ENCODE peak calls at places on chromosomes 12 and 14, in six cellular contexts. One of them, this sample, is unnamed.

GRCh38 chr12:50112456-50113218 is 601 bp downstream of the COX14 start:
- DNase-seq in SJCRH30: peak; percentile 60
- DNase-seq in lung microvascular endothelial cell: no peak
- DNase-seq in tibial artery: no peak
- DNase-seq in sciatic nerve: no peak
- DNase-seq in stimulated activated naive B cell treated with anti-CD40 and anti-IgM and Interleukin-4, amounts not matched to agents 10 μg/mL and 1 μg/mL and 100 μg/mL, for 72 hours: no peak
- DNase-seq in this sample: no peak

GRCh38 chr12:11753151-11753501 is 103.7 kb downstream of the ETV6 start:
- DNase-seq in lung microvascular endothelial cell: no peak
- DNase-seq in tibial artery: no peak
- DNase-seq in sciatic nerve: no peak
- DNase-seq in stimulated activated naive B cell treated with anti-CD40 and anti-IgM and Interleukin-4, amounts not matched to agents 10 μg/mL and 1 μg/mL and 100 μg/mL, for 72 hours: no peak
- DNase-seq in SJCRH30: no peak
- DNase-seq in this sample: no peak

GRCh38 chr12:74963304-74963703 is 246.3 kb downstream of the KCNC2 start:
- DNase-seq in tibial artery: no peak
- DNase-seq in stimulated activated naive B cell treated with anti-CD40 and anti-IgM and Interleukin-4, amounts not matched to agents 10 μg/mL and 1 μg/mL and 100 μg/mL, for 72 hours: no peak
- DNase-seq in sciatic nerve: no peak
- DNase-seq in lung microvascular endothelial cell: no peak
- DNase-seq in SJCRH30: no peak
- DNase-seq in this sample: no peak

GRCh38 chr12:111645433-111645832 is 40.3 kb downstream of the BRAP start:
- DNase-seq in tibial artery: no peak
- DNase-seq in lung microvascular endothelial cell: no peak
- DNase-seq in stimulated activated naive B cell treated with anti-CD40 and anti-IgM and Interleukin-4, amounts not matched to agents 10 μg/mL and 1 μg/mL and 100 μg/mL, for 72 hours: no peak
- DNase-seq in sciatic nerve: no peak
- DNase-seq in SJCRH30: peak; percentile 11
- DNase-seq in this sample: no peak

GRCh38 chr12:1117970-1118563 is 127.0 kb downstream of the ERC1 start:
- DNase-seq in sciatic nerve: peak; percentile 84
- DNase-seq in tibial artery: peak; percentile 78
- DNase-seq in lung microvascular endothelial cell: peak; percentile 89
- DNase-seq in stimulated activated naive B cell treated with anti-CD40 and anti-IgM and Interleukin-4, amounts not matched to agents 10 μg/mL and 1 μg/mL and 100 μg/mL, for 72 hours: peak; percentile 27
- DNase-seq in SJCRH30: peak; percentile 61
- DNase-seq in this sample: peak; percentile 53

GRCh38 chr12:99605-100004 is 33.0 kb downstream of the IQSEC3 start:
- DNase-seq in lung microvascular endothelial cell: no peak
- DNase-seq in tibial artery: peak; percentile 15
- DNase-seq in stimulated activated naive B cell treated with anti-CD40 and anti-IgM and Interleukin-4, amounts not matched to agents 10 μg/mL and 1 μg/mL and 100 μg/mL, for 72 hours: no peak
- DNase-seq in sciatic nerve: peak; percentile 54
- DNase-seq in SJCRH30: no peak
- DNase-seq in this sample: no peak

GRCh38 chr12:96986883-96987523 is 79.9 kb downstream of the NEDD1 start:
- DNase-seq in SJCRH30: no peak
- DNase-seq in tibial artery: no peak
- DNase-seq in lung microvascular endothelial cell: peak; percentile 61
- DNase-seq in stimulated activated naive B cell treated with anti-CD40 and anti-IgM and Interleukin-4, amounts not matched to agents 10 μg/mL and 1 μg/mL and 100 μg/mL, for 72 hours: no peak
- DNase-seq in sciatic nerve: no peak
- DNase-seq in this sample: no peak

GRCh38 chr12:132142679-132143327 is 1.3 kb downstream of the DDX51 start:
- DNase-seq in lung microvascular endothelial cell: no peak
- DNase-seq in sciatic nerve: no peak
- DNase-seq in stimulated activated naive B cell treated with anti-CD40 and anti-IgM and Interleukin-4, amounts not matched to agents 10 μg/mL and 1 μg/mL and 100 μg/mL, for 72 hours: no peak
- DNase-seq in SJCRH30: no peak
- DNase-seq in tibial artery: no peak
- DNase-seq in this sample: no peak

GRCh38 chr14:89137514-89138163 is 279.4 kb downstream of the FOXN3 start:
- DNase-seq in stimulated activated naive B cell treated with anti-CD40 and anti-IgM and Interleukin-4, amounts not matched to agents 10 μg/mL and 1 μg/mL and 100 μg/mL, for 72 hours: no peak
- DNase-seq in SJCRH30: peak; percentile 74
- DNase-seq in sciatic nerve: no peak
- DNase-seq in tibial artery: peak; percentile 92
- DNase-seq in lung microvascular endothelial cell: peak; percentile 8
- DNase-seq in this sample: peak; percentile 37

GRCh38 chr14:23568600-23569310 is 1.2 kb upstream of the AP1G2 start:
- DNase-seq in tibial artery: no peak
- DNase-seq in stimulated activated naive B cell treated with anti-CD40 and anti-IgM and Interleukin-4, amounts not matched to agents 10 μg/mL and 1 μg/mL and 100 μg/mL, for 72 hours: no peak
- DNase-seq in sciatic nerve: no peak
- DNase-seq in lung microvascular endothelial cell: peak; percentile 32
- DNase-seq in SJCRH30: no peak
- DNase-seq in this sample: no peak

GRCh38 chr12:25491396-25491948 is 61.6 kb downstream of the LMNTD1 start:
- DNase-seq in stimulated activated naive B cell treated with anti-CD40 and anti-IgM and Interleukin-4, amounts not matched to agents 10 μg/mL and 1 μg/mL and 100 μg/mL, for 72 hours: no peak
- DNase-seq in SJCRH30: no peak
- DNase-seq in tibial artery: no peak
- DNase-seq in sciatic nerve: no peak
- DNase-seq in lung microvascular endothelial cell: no peak
- DNase-seq in this sample: no peak

GRCh38 chr12:120872487-120872886 is 31.7 kb downstream of the SPPL3 start:
- DNase-seq in sciatic nerve: no peak
- DNase-seq in tibial artery: no peak
- DNase-seq in lung microvascular endothelial cell: no peak
- DNase-seq in stimulated activated naive B cell treated with anti-CD40 and anti-IgM and Interleukin-4, amounts not matched to agents 10 μg/mL and 1 μg/mL and 100 μg/mL, for 72 hours: no peak
- DNase-seq in SJCRH30: no peak
- DNase-seq in this sample: no peak

GRCh38 chr12:76545486-76545885 is 14.1 kb downstream of the OSBPL8 start:
- DNase-seq in stimulated activated naive B cell treated with anti-CD40 and anti-IgM and Interleukin-4, amounts not matched to agents 10 μg/mL and 1 μg/mL and 100 μg/mL, for 72 hours: no peak
- DNase-seq in sciatic nerve: no peak
- DNase-seq in tibial artery: no peak
- DNase-seq in lung microvascular endothelial cell: no peak
- DNase-seq in SJCRH30: no peak
- DNase-seq in this sample: no peak

GRCh38 chr14:34211732-34212131 is 250.3 kb downstream of the SPTSSA start:
- DNase-seq in SJCRH30: no peak
- DNase-seq in tibial artery: no peak
- DNase-seq in stimulated activated naive B cell treated with anti-CD40 and anti-IgM and Interleukin-4, amounts not matched to agents 10 μg/mL and 1 μg/mL and 100 μg/mL, for 72 hours: no peak
- DNase-seq in sciatic nerve: no peak
- DNase-seq in lung microvascular endothelial cell: no peak
- DNase-seq in this sample: no peak

GRCh38 chr14:67571275-67571990 is 28.6 kb downstream of the PIGH start:
- DNase-seq in tibial artery: peak; percentile 70
- DNase-seq in sciatic nerve: peak; percentile 81
- DNase-seq in lung microvascular endothelial cell: peak; percentile 74
- DNase-seq in SJCRH30: peak; percentile 56
- DNase-seq in stimulated activated naive B cell treated with anti-CD40 and anti-IgM and Interleukin-4, amounts not matched to agents 10 μg/mL and 1 μg/mL and 100 μg/mL, for 72 hours: peak; percentile 44
- DNase-seq in this sample: peak; percentile 10

GRCh38 chr14:104686624-104687517 is 2.5 kb upstream of the INF2 start:
- DNase-seq in lung microvascular endothelial cell: no peak
- DNase-seq in sciatic nerve: no peak
- DNase-seq in SJCRH30: no peak
- DNase-seq in tibial artery: peak; percentile 65
- DNase-seq in stimulated activated naive B cell treated with anti-CD40 and anti-IgM and Interleukin-4, amounts not matched to agents 10 μg/mL and 1 μg/mL and 100 μg/mL, for 72 hours: no peak
- DNase-seq in this sample: no peak

GRCh38 chr12:108438687-108439086 is 76.4 kb upstream of the FICD start:
- DNase-seq in sciatic nerve: no peak
- DNase-seq in SJCRH30: no peak
- DNase-seq in tibial artery: no peak
- DNase-seq in lung microvascular endothelial cell: no peak
- DNase-seq in stimulated activated naive B cell treated with anti-CD40 and anti-IgM and Interleukin-4, amounts not matched to agents 10 μg/mL and 1 μg/mL and 100 μg/mL, for 72 hours: no peak
- DNase-seq in this sample: no peak